ENCODE peak calls at places on chromosomes 16 and 17, in six cellular contexts. F, X, S, M, I and Q are unnamed samples.

GRCh38 chr17:20733923-20734322 is 154.4 kb downstream of the CDRT15L2 start:
- DNase-seq in F (no peak), S (no peak), I (no peak), M (no peak), X (no peak), Q (no peak)

GRCh38 chr17:40551874-40552768 is 13.2 kb downstream of the CCR7 start:
- DNase-seq in I (no peak), X (no peak), M (peak), F (peak), S (no peak), Q (no peak)

GRCh38 chr17:17758443-17758842 is 77.2 kb downstream of the RAI1 start:
- DNase-seq in M (no peak), X (no peak), S (no peak), F (no peak), I (no peak), Q (no peak)

GRCh38 chr17:68035131-68035522 is 408 bp upstream of the KPNA2 start:
- DNase-seq in S (no peak), X (peak), I (peak), M (peak), F (peak), Q (no peak)

GRCh38 chr16:65297453-65297852 is 175.6 kb upstream of the CDH11 start:
- DNase-seq in M (no peak), I (no peak), X (no peak), S (no peak), F (no peak), Q (no peak)

GRCh38 chr17:62319846-62320245 is 60.5 kb upstream of the EFCAB3 start:
- DNase-seq in F (no peak), I (no peak), X (no peak), M (no peak), S (no peak), Q (no peak)

GRCh38 chr17:60249517-60249826 is 99.7 kb downstream of the CA4 start:
- DNase-seq in F (no peak), I (no peak), S (no peak), X (no peak), M (no peak), Q (no peak)

GRCh38 chr16:8853150-8853549 is 15.7 kb downstream of the CARHSP1 start:
- DNase-seq in S (no peak), F (peak), I (no peak), X (no peak), M (no peak), Q (no peak)